ENCODE peak calls at places on chromosomes 16 and 17, in five cellular contexts. One of them, this sample, is unnamed.
A peak's percentile ranks its signal among the peaks of the same experiment; 100 is the strongest.

GRCh38 chr17:28563475-28563874 is 7.8 kb downstream of the PIGS start:
- DNase-seq in NCI-H2081: no peak
- DNase-seq in HAP-1: no peak
- DNase-seq in GOT3: no peak
- DNase-seq in KBM-7: no peak
- DNase-seq in this sample: no peak

GRCh38 chr17:78798695-78799559 is 16.9 kb upstream of the CYTH1 start:
- DNase-seq in GOT3: no peak
- DNase-seq in NCI-H2081: no peak
- DNase-seq in HAP-1: no peak
- DNase-seq in KBM-7: no peak
- DNase-seq in this sample: no peak

GRCh38 chr16:57577214-57577613 is 34.8 kb downstream of the ADGRG5 start:
- DNase-seq in NCI-H2081: no peak
- DNase-seq in GOT3: no peak
- DNase-seq in KBM-7: no peak
- DNase-seq in HAP-1: no peak
- DNase-seq in this sample: no peak

GRCh38 chr17:72182256-72182890 is 61.6 kb downstream of the SOX9 start:
- DNase-seq in GOT3: no peak
- DNase-seq in HAP-1: no peak
- DNase-seq in KBM-7: no peak
- DNase-seq in NCI-H2081: peak; percentile 17
- DNase-seq in this sample: no peak

GRCh38 chr16:2776500-2777139 is 460 bp downstream of the ELOB start:
- DNase-seq in GOT3: no peak
- DNase-seq in NCI-H2081: no peak
- DNase-seq in HAP-1: no peak
- DNase-seq in KBM-7: no peak
- DNase-seq in this sample: no peak

GRCh38 chr16:76176153-76176552 is 101.0 kb upstream of the CNTNAP4 start:
- DNase-seq in KBM-7: no peak
- DNase-seq in NCI-H2081: no peak
- DNase-seq in HAP-1: no peak
- DNase-seq in GOT3: no peak
- DNase-seq in this sample: no peak

GRCh38 chr17:9817086-9817485 is 4.8 kb downstream of the GSG1L2 start:
- DNase-seq in KBM-7: no peak
- DNase-seq in HAP-1: no peak
- DNase-seq in NCI-H2081: no peak
- DNase-seq in GOT3: no peak
- DNase-seq in this sample: no peak

GRCh38 chr16:14302399-14303181 is 231.5 kb downstream of the MRTFB start:
- DNase-seq in HAP-1: peak; percentile 70
- DNase-seq in GOT3: no peak
- DNase-seq in NCI-H2081: no peak
- DNase-seq in KBM-7: peak; percentile 20
- DNase-seq in this sample: no peak